ENCODE peak calls at places on chromosomes 11 and 22, in five cellular contexts. F, T, U, B and G are unnamed samples.

GRCh38 chr11:123362941-123363340 is 67.1 kb upstream of the GRAMD1B start:
- DNase-seq in T (no peak), B (no peak), F (no peak), U (no peak), G (no peak)

GRCh38 chr22:27895600-27895999 is 23.5 kb downstream of the PITPNB start:
- DNase-seq in U (no peak), B (no peak), T (no peak), F (no peak), G (no peak)

GRCh38 chr22:38292694-38293093 is 19.9 kb upstream of the TMEM184B start:
- DNase-seq in B (no peak), T (no peak), U (no peak), F (no peak), G (no peak)

GRCh38 chr11:114586797-114587196 is 8.8 kb downstream of the NXPE4 start:
- DNase-seq in T (no peak), B (no peak), F (no peak), U (no peak), G (no peak)

GRCh38 chr11:128247235-128247594 is 340.1 kb downstream of the ETS1 start:
- DNase-seq in B (no peak), F (no peak), T (no peak), U (no peak), G (no peak)

GRCh38 chr11:120024586-120024985 is 113.3 kb downstream of the TRIM29 start:
- DNase-seq in T (no peak), B (no peak), U (no peak), F (no peak), G (no peak)

GRCh38 chr22:50250555-50251471 is at the start of gene HDAC10:
- DNase-seq in B (peak), T (peak), F (peak), U (peak), G (peak)

GRCh38 chr11:76620471-76620870 is 50.1 kb downstream of the LRRC32 start:
- DNase-seq in T (no peak), B (no peak), U (no peak), F (no peak), G (no peak)

GRCh38 chr11:47391077-47391583 is 12.8 kb upstream of the SPI1 start:
- DNase-seq in T (no peak), U (no peak), B (no peak), F (no peak), G (no peak)